ENCODE peak calls at places on chromosomes 1 and 21, in eight cellular contexts. One of them, this sample, is unnamed.

GRCh38 chr1:9004031-9004730 is 22.0 kb downstream of the SLC2A7 start:
- DNase-seq in GM23248: no peak
- DNase-seq in neural progenitor cell: no peak
- DNase-seq in HCT116: no peak
- DNase-seq in OCI-LY7: no peak
- DNase-seq in GM23338: no peak
- DNase-seq in MM.1S: no peak
- DNase-seq in hepatocyte: no peak
- DNase-seq in this sample: no peak

GRCh38 chr1:233242827-233243483 is 52.6 kb downstream of the PCNX2 start:
- DNase-seq in GM23248: no peak
- DNase-seq in neural progenitor cell: no peak
- DNase-seq in HCT116: no peak
- DNase-seq in OCI-LY7: no peak
- DNase-seq in GM23338: no peak
- DNase-seq in MM.1S: no peak
- DNase-seq in hepatocyte: peak; percentile 21
- DNase-seq in this sample: no peak

GRCh38 chr1:9145714-9146113 is 16.8 kb upstream of the GPR157 start:
- DNase-seq in GM23248: no peak
- DNase-seq in neural progenitor cell: no peak
- DNase-seq in HCT116: no peak
- DNase-seq in OCI-LY7: no peak
- DNase-seq in GM23338: no peak
- DNase-seq in MM.1S: no peak
- DNase-seq in hepatocyte: no peak
- DNase-seq in this sample: no peak

GRCh38 chr1:220368352-220369265 is 96.4 kb upstream of the RAB3GAP2 start:
- DNase-seq in GM23248: no peak
- DNase-seq in neural progenitor cell: no peak
- DNase-seq in HCT116: no peak
- DNase-seq in OCI-LY7: no peak
- DNase-seq in GM23338: peak; percentile 60
- DNase-seq in MM.1S: no peak
- DNase-seq in hepatocyte: peak; percentile 13
- DNase-seq in this sample: peak; percentile 87

GRCh38 chr1:232432313-232432712 is 197.6 kb downstream of the SIPA1L2 start:
- DNase-seq in GM23248: no peak
- DNase-seq in neural progenitor cell: no peak
- DNase-seq in HCT116: no peak
- DNase-seq in OCI-LY7: no peak
- DNase-seq in GM23338: no peak
- DNase-seq in MM.1S: no peak
- DNase-seq in hepatocyte: no peak
- DNase-seq in this sample: no peak

GRCh38 chr1:107900083-107900945 is 64.7 kb downstream of the VAV3 start:
- DNase-seq in GM23248: no peak
- DNase-seq in neural progenitor cell: no peak
- DNase-seq in HCT116: no peak
- DNase-seq in OCI-LY7: peak; percentile 51
- DNase-seq in GM23338: no peak
- DNase-seq in MM.1S: no peak
- DNase-seq in hepatocyte: no peak
- DNase-seq in this sample: no peak

GRCh38 chr1:234437423-234438171 is 41.4 kb downstream of the TARBP1 start:
- DNase-seq in GM23248: peak; percentile 36
- DNase-seq in neural progenitor cell: no peak
- DNase-seq in HCT116: no peak
- DNase-seq in OCI-LY7: no peak
- DNase-seq in GM23338: no peak
- DNase-seq in MM.1S: no peak
- DNase-seq in hepatocyte: no peak
- DNase-seq in this sample: no peak

GRCh38 chr21:38351961-38352521 is 95.2 kb downstream of the KCNJ15 start:
- DNase-seq in GM23248: peak; percentile 91
- DNase-seq in neural progenitor cell: no peak
- DNase-seq in HCT116: no peak
- DNase-seq in OCI-LY7: no peak
- DNase-seq in GM23338: peak; percentile 45
- DNase-seq in MM.1S: no peak
- DNase-seq in hepatocyte: no peak
- DNase-seq in this sample: peak; percentile 67

GRCh38 chr1:186213225-186213607 is 161.8 kb downstream of the TPR start:
- DNase-seq in GM23248: no peak
- DNase-seq in neural progenitor cell: no peak
- DNase-seq in HCT116: no peak
- DNase-seq in OCI-LY7: no peak
- DNase-seq in GM23338: no peak
- DNase-seq in MM.1S: no peak
- DNase-seq in hepatocyte: no peak
- DNase-seq in this sample: no peak

GRCh38 chr1:100866901-100867206 is 27.8 kb downstream of the EXTL2 start:
- DNase-seq in GM23248: no peak
- DNase-seq in neural progenitor cell: no peak
- DNase-seq in HCT116: no peak
- DNase-seq in OCI-LY7: no peak
- DNase-seq in GM23338: no peak
- DNase-seq in MM.1S: no peak
- DNase-seq in hepatocyte: no peak
- DNase-seq in this sample: no peak

GRCh38 chr21:27761623-27762022 is 794.7 kb upstream of the ADAMTS5 start:
- DNase-seq in GM23248: no peak
- DNase-seq in neural progenitor cell: no peak
- DNase-seq in HCT116: no peak
- DNase-seq in OCI-LY7: no peak
- DNase-seq in GM23338: no peak
- DNase-seq in MM.1S: no peak
- DNase-seq in hepatocyte: no peak
- DNase-seq in this sample: no peak

GRCh38 chr1:79373481-79374132 is 367.1 kb upstream of the ADGRL4 start:
- DNase-seq in GM23248: peak; percentile 41
- DNase-seq in neural progenitor cell: no peak
- DNase-seq in HCT116: no peak
- DNase-seq in OCI-LY7: no peak
- DNase-seq in GM23338: no peak
- DNase-seq in MM.1S: no peak
- DNase-seq in hepatocyte: no peak
- DNase-seq in this sample: no peak

GRCh38 chr21:39064325-39065012 is 118.8 kb downstream of the PSMG1 start:
- DNase-seq in GM23248: no peak
- DNase-seq in neural progenitor cell: no peak
- DNase-seq in HCT116: no peak
- DNase-seq in OCI-LY7: no peak
- DNase-seq in GM23338: no peak
- DNase-seq in MM.1S: no peak
- DNase-seq in hepatocyte: no peak
- DNase-seq in this sample: no peak

GRCh38 chr1:212515329-212515760 is 82.6 kb downstream of the NENF start:
- DNase-seq in GM23248: no peak
- DNase-seq in neural progenitor cell: peak; percentile 80
- DNase-seq in HCT116: no peak
- DNase-seq in OCI-LY7: no peak
- DNase-seq in GM23338: peak; percentile 52
- DNase-seq in MM.1S: no peak
- DNase-seq in hepatocyte: no peak
- DNase-seq in this sample: no peak

GRCh38 chr1:43286115-43286514 is 734 bp upstream of the C1orf210 start:
- DNase-seq in GM23248: no peak
- DNase-seq in neural progenitor cell: no peak
- DNase-seq in HCT116: no peak
- DNase-seq in OCI-LY7: no peak
- DNase-seq in GM23338: no peak
- DNase-seq in MM.1S: no peak
- DNase-seq in hepatocyte: no peak
- DNase-seq in this sample: no peak

GRCh38 chr1:233061265-233061664 is 110.9 kb downstream of the NTPCR start:
- DNase-seq in GM23248: no peak
- DNase-seq in neural progenitor cell: no peak
- DNase-seq in HCT116: no peak
- DNase-seq in OCI-LY7: no peak
- DNase-seq in GM23338: no peak
- DNase-seq in MM.1S: no peak
- DNase-seq in hepatocyte: no peak
- DNase-seq in this sample: no peak

GRCh38 chr1:27542463-27543273 is 52.7 kb upstream of the WASF2 start:
- DNase-seq in GM23248: peak; percentile 70
- DNase-seq in neural progenitor cell: no peak
- DNase-seq in HCT116: peak; percentile 99
- DNase-seq in OCI-LY7: no peak
- DNase-seq in GM23338: no peak
- DNase-seq in MM.1S: no peak
- DNase-seq in hepatocyte: peak; percentile 95
- DNase-seq in this sample: peak; percentile 99
- H3K36me3 ChIP-seq in GM23248: no peaks in the 10 kb centered on the region
- H3K36me3 ChIP-seq in neural progenitor cell: no peaks in the 10 kb centered on the region
- H3K36me3 ChIP-seq in HCT116: no peaks in the 10 kb centered on the region
- H3K36me3 ChIP-seq in OCI-LY7: no peaks in the 10 kb centered on the region
- H3K36me3 ChIP-seq in GM23338: no peaks in the 10 kb centered on the region
- H3K36me3 ChIP-seq in MM.1S: no peaks in the 10 kb centered on the region
- H3K36me3 ChIP-seq in hepatocyte: no peaks in the 10 kb centered on the region
- H3K36me3 ChIP-seq in this sample: peaks cover 6% of the 10 kb centered on the region

GRCh38 chr1:61280457-61280856 is 198.1 kb downstream of the NFIA start:
- DNase-seq in GM23248: no peak
- DNase-seq in neural progenitor cell: no peak
- DNase-seq in HCT116: no peak
- DNase-seq in OCI-LY7: no peak
- DNase-seq in GM23338: no peak
- DNase-seq in MM.1S: no peak
- DNase-seq in hepatocyte: no peak
- DNase-seq in this sample: no peak
- TF ChIP-seq EZH2phosphoT487 in GM23248: no peak
- TF ChIP-seq EZH2phosphoT487 in neural progenitor cell: no peak
- TF ChIP-seq EZH2phosphoT487 in HCT116: no peak
- TF ChIP-seq EZH2phosphoT487 in OCI-LY7: no peak
- TF ChIP-seq EZH2phosphoT487 in GM23338: no peak
- TF ChIP-seq EZH2phosphoT487 in MM.1S: no peak
- TF ChIP-seq EZH2phosphoT487 in hepatocyte: no peak
- TF ChIP-seq EZH2phosphoT487 in this sample: no peak

GRCh38 chr1:33273402-33273801 is 17.1 kb downstream of the ZNF362 start:
- DNase-seq in GM23248: no peak
- DNase-seq in neural progenitor cell: no peak
- DNase-seq in HCT116: no peak
- DNase-seq in OCI-LY7: no peak
- DNase-seq in GM23338: no peak
- DNase-seq in MM.1S: no peak
- DNase-seq in hepatocyte: no peak
- DNase-seq in this sample: no peak
- H3K36me3 ChIP-seq in GM23248: no peaks in the 10 kb centered on the region
- H3K36me3 ChIP-seq in neural progenitor cell: peaks cover 4% of the 10 kb centered on the region
- H3K36me3 ChIP-seq in HCT116: no peaks in the 10 kb centered on the region
- H3K36me3 ChIP-seq in OCI-LY7: no peaks in the 10 kb centered on the region
- H3K36me3 ChIP-seq in GM23338: no peaks in the 10 kb centered on the region
- H3K36me3 ChIP-seq in MM.1S: no peaks in the 10 kb centered on the region
- H3K36me3 ChIP-seq in hepatocyte: no peaks in the 10 kb centered on the region
- H3K36me3 ChIP-seq in this sample: no peaks in the 10 kb centered on the region

GRCh38 chr21:42370894-42371654 is 4.7 kb upstream of the TFF1 start:
- DNase-seq in GM23248: no peak
- DNase-seq in neural progenitor cell: no peak
- DNase-seq in HCT116: no peak
- DNase-seq in OCI-LY7: no peak
- DNase-seq in GM23338: no peak
- DNase-seq in MM.1S: no peak
- DNase-seq in hepatocyte: no peak
- DNase-seq in this sample: no peak
- TF ChIP-seq EZH2phosphoT487 in GM23248: no peak
- TF ChIP-seq EZH2phosphoT487 in neural progenitor cell: no peak
- TF ChIP-seq EZH2phosphoT487 in HCT116: no peak
- TF ChIP-seq EZH2phosphoT487 in OCI-LY7: no peak
- TF ChIP-seq EZH2phosphoT487 in GM23338: no peak
- TF ChIP-seq EZH2phosphoT487 in MM.1S: no peak
- TF ChIP-seq EZH2phosphoT487 in hepatocyte: no peak
- TF ChIP-seq EZH2phosphoT487 in this sample: no peak

GRCh38 chr1:149917590-149918144 is at the start of gene SV2A:
- DNase-seq in GM23248: peak; percentile 26
- DNase-seq in neural progenitor cell: peak; percentile 86
- DNase-seq in HCT116: no peak
- DNase-seq in OCI-LY7: peak; percentile 17
- DNase-seq in GM23338: peak; percentile 87
- DNase-seq in MM.1S: no peak
- DNase-seq in hepatocyte: peak; percentile 67
- DNase-seq in this sample: no peak

GRCh38 chr1:149914545-149914944 is 3.1 kb downstream of the SV2A start:
- DNase-seq in GM23248: no peak
- DNase-seq in neural progenitor cell: no peak
- DNase-seq in HCT116: no peak
- DNase-seq in OCI-LY7: no peak
- DNase-seq in GM23338: no peak
- DNase-seq in MM.1S: no peak
- DNase-seq in hepatocyte: no peak
- DNase-seq in this sample: no peak

GRCh38 chr1:149916193-149916926 is 1.3 kb downstream of the SV2A start:
- DNase-seq in GM23248: no peak
- DNase-seq in neural progenitor cell: no peak
- DNase-seq in HCT116: no peak
- DNase-seq in OCI-LY7: no peak
- DNase-seq in GM23338: no peak
- DNase-seq in MM.1S: no peak
- DNase-seq in hepatocyte: no peak
- DNase-seq in this sample: no peak

GRCh38 chr1:149915429-149916192 is 2.0 kb downstream of the SV2A start:
- DNase-seq in GM23248: no peak
- DNase-seq in neural progenitor cell: peak; percentile 59
- DNase-seq in HCT116: no peak
- DNase-seq in OCI-LY7: no peak
- DNase-seq in GM23338: no peak
- DNase-seq in MM.1S: no peak
- DNase-seq in hepatocyte: no peak
- DNase-seq in this sample: no peak

GRCh38 chr1:149916927-149917310 is 725 bp downstream of the SV2A start:
- DNase-seq in GM23248: no peak
- DNase-seq in neural progenitor cell: no peak
- DNase-seq in HCT116: no peak
- DNase-seq in OCI-LY7: no peak
- DNase-seq in GM23338: no peak
- DNase-seq in MM.1S: no peak
- DNase-seq in hepatocyte: no peak
- DNase-seq in this sample: no peak
- H3K36me3 ChIP-seq in GM23248: peaks cover 5% of the 10 kb centered on the region
- H3K36me3 ChIP-seq in neural progenitor cell: no peaks in the 10 kb centered on the region
- H3K36me3 ChIP-seq in HCT116: no peaks in the 10 kb centered on the region
- H3K36me3 ChIP-seq in OCI-LY7: peaks cover 10% of the 10 kb centered on the region
- H3K36me3 ChIP-seq in GM23338: no peaks in the 10 kb centered on the region
- H3K36me3 ChIP-seq in MM.1S: no peaks in the 10 kb centered on the region
- H3K36me3 ChIP-seq in hepatocyte: no peaks in the 10 kb centered on the region
- H3K36me3 ChIP-seq in this sample: peaks cover 4% of the 10 kb centered on the region

This sample was measured in PC-3.